ENCODE peak calls at places on chromosomes 16 and 17, in eight cellular contexts. P, G, K, B, N, U, M and A are unnamed samples.

GRCh38 chr16:985237-985636 is 3.7 kb downstream of the SOX8 start:
- DNase-seq in P (no peak), N (no peak), U (no peak), G (no peak), M (no peak), K (no peak), B (no peak), A (no peak)

GRCh38 chr16:82629441-82630027 is 2.8 kb downstream of the CDH13 start:
- DNase-seq in P (peak; percentile 65), M (no peak), U (no peak), K (no peak), N (peak; percentile 87), B (no peak), G (no peak), A (peak; percentile 64)

GRCh38 chr16:56589141-56590039 is at the start of gene MT3:
- DNase-seq in U (no peak), G (no peak), N (no peak), M (no peak), K (peak; percentile 74), B (no peak), P (no peak), A (no peak)

GRCh38 chr17:39605492-39606433 is 2.0 kb downstream of the NEUROD2 start:
- DNase-seq in N (no peak), U (peak; percentile 97), G (no peak), P (peak; percentile 24), K (peak; percentile 72), B (no peak), M (no peak), A (peak; percentile 21)

GRCh38 chr17:82019905-82020873 is 2.5 kb downstream of the CENPX start:
- DNase-seq in B (peak; percentile 86), G (peak; percentile 65), N (peak; percentile 16), M (peak; percentile 44), P (no peak), U (peak; percentile 76), K (peak; percentile 92), A (peak; percentile 28)

GRCh38 chr16:14280541-14280940 is 209.4 kb downstream of the MRTFB start:
- DNase-seq in M (no peak), N (peak; percentile 61), G (no peak), B (no peak), P (no peak), K (no peak), U (no peak), A (no peak)

GRCh38 chr16:22235839-22236745 is 30.0 kb downstream of the EEF2K start:
- DNase-seq in M (no peak), K (no peak), B (no peak), P (no peak), U (no peak), N (peak; percentile 31), G (no peak), A (peak; percentile 35)

GRCh38 chr17:73017653-73018052 is 74.8 kb downstream of the SLC39A11 start:
- DNase-seq in U (no peak), P (peak; percentile 38), B (no peak), K (no peak), N (peak; percentile 84), M (no peak), G (no peak), A (peak; percentile 46)

GRCh38 chr17:40430272-40431230 is 12.7 kb upstream of the IGFBP4 start:
- DNase-seq in U (no peak), N (no peak), P (no peak), G (no peak), B (no peak), K (peak; percentile 14), M (no peak), A (no peak)

GRCh38 chr17:3985800-3986199 is 21.6 kb upstream of the ATP2A3 start:
- DNase-seq in G (no peak), U (no peak), B (no peak), N (no peak), M (no peak), K (no peak), P (no peak), A (no peak)

GRCh38 chr16:88705746-88706287 is 391 bp downstream of the RNF166 start:
- DNase-seq in K (no peak), N (no peak), G (no peak), U (peak; percentile 31), P (no peak), B (peak; percentile 24), M (no peak), A (no peak)

DNA sequence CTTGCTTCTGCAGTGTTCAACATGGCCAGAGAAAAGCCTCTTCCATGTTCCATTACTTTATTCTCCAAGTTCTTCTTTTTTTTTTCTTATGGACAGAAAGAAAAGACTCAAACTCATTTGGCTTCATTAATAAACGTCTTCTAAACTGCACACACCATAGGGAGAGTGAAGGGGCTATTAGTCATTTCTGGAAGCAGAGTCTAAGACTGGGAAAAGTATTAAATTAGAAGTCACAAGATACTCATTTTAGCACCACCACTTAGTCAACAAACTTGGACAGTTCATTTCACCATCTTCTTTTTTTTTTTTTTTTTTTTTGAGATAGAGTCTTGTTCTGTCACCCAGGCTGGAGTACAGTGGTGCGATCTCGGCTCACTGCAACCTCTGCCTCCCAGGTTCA is 52.8 kb downstream of the NOL11 start:
- DNase-seq in M (no peak), U (no peak), N (no peak), P (no peak), B (no peak), K (no peak), G (no peak), A (no peak)
- TF ChIP-seq CTCF in M (no peak), U (no peak), N (no peak), P (no peak), B (no peak), K (no peak), G (no peak), A (no peak)

GRCh38 chr16:4370570-4371480 is 823 bp upstream of the VASN start:
- DNase-seq in M (no peak), B (no peak), K (no peak), U (no peak), N (peak; percentile 81), G (no peak), P (peak; percentile 67), A (peak; percentile 78)
- TF ChIP-seq CTCF in M (no peak), B (no peak), K (no peak), U (no peak), N (no peak), G (no peak), P (no peak), A (no peak)

GRCh38 chr17:37088913-37089312 is 140.2 kb downstream of the AATF start:
- DNase-seq in B (no peak), P (no peak), G (no peak), U (no peak), M (no peak), N (no peak), K (no peak), A (no peak)
- TF ChIP-seq CTCF in B (no peak), P (no peak), G (peak; percentile 25), U (no peak), M (no peak), N (no peak), K (peak; percentile 45), A (no peak)

DNA sequence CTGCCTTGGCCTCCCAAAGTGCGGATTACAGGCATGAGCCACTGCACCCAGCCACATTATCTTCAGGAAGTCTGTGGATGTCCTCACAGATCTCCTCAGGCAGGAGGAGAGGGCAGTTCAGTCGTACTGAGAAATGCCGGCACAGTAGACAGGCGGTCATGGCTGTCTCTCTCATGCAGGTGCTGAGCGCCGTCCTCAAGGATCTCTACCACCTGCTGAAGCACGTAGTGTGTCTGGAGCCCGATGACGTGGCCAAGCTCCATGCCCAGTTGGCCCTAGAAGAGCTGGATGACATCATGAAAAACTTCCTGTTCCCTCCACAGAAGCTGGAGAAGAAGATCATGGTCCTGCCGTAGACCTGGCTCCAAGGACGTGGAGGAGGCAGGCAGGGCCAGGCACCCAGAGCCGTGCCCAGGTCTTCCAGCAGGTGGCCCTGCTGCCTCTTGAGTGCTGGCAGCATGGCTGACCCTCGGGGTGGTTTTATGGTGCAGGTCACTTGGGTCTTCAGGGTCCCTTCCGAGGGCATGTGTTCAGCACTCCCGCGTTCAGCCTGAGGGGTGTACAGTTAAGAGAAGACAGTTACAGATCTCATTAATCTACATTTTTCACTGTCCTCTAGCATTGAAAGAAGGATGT is 22.0 kb upstream of the HAS3 start:
- DNase-seq in P (no peak), K (peak; percentile 60), M (no peak), B (no peak), G (no peak), N (no peak), U (no peak), A (no peak)
- TF ChIP-seq CTCF in P (no peak), K (peak; percentile 65), M (no peak), B (peak; percentile 39), G (no peak), N (no peak), U (no peak), A (no peak)

GRCh38 chr17:6254036-6254435 is 180.9 kb downstream of the AIPL1 start:
- DNase-seq in N (no peak), U (no peak), G (no peak), K (no peak), B (no peak), P (peak; percentile 22), M (no peak), A (peak; percentile 2)

GRCh38 chr17:6261496-6261895 is 173.4 kb downstream of the AIPL1 start:
- DNase-seq in P (no peak), N (no peak), G (no peak), U (no peak), B (no peak), K (no peak), M (no peak), A (no peak)

GRCh38 chr17:6257339-6257738 is 177.6 kb downstream of the AIPL1 start:
- DNase-seq in M (no peak), B (no peak), N (peak; percentile 8), K (peak; percentile 45), P (peak; percentile 81), G (no peak), U (no peak), A (no peak)

GRCh38 chr17:6255331-6255730 is 179.6 kb downstream of the AIPL1 start:
- DNase-seq in M (no peak), G (no peak), U (no peak), K (no peak), P (no peak), N (no peak), B (no peak), A (no peak)

DNA sequence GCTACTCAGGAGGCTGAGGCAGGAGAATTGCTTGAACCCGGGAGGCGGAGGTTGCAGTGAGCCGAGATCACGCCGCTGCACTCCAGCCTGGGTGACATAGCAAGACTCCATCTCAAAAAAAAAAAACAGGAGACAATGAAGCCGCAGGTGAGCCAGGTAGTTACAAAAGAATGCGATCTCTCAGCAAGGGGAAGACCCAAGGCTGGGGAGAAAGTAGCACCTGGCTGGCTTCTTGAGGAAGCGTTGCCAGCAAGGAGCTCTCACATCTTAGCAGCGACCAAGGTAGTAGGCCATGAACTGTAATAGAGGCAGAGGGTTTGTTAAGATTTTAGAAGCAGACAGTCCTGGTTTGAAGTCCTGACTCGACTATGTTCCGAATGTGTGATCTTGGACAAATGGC is 175.0 kb downstream of the AIPL1 start:
- DNase-seq in P (no peak), U (no peak), B (no peak), K (peak; percentile 65), M (no peak), N (no peak), G (no peak), A (no peak)
- TF ChIP-seq CTCF in P (no peak), U (no peak), B (no peak), K (no peak), M (no peak), N (no peak), G (no peak), A (no peak)

DNA sequence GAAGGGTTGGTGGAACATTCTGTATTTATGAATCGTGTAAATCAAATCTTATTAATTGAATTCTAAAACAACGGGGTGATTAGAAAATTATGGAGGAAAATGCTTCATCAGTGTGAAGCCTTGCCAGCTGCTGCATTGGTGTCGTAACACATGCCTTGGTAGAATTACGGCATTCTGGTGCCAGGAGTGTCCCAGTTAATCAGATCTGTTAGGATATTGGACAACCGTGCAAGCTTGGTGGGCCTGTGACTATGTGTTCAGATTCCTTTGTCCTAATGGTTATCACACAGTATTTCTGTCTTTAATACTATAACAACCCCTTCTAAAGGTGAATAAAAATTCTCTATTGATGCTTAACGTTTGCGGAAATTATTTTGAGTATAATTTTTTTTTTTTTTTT is 44.2 kb upstream of the TANC2 start:
- DNase-seq in M (no peak), N (no peak), K (no peak), P (no peak), G (no peak), U (no peak), B (no peak), A (no peak)
- TF ChIP-seq CTCF in M (no peak), N (no peak), K (no peak), P (no peak), G (no peak), U (no peak), B (no peak), A (no peak)